ENCODE peak calls at places on chromosomes 2 and 18, in six cellular contexts. Z, H, A, C, L and Y are unnamed samples.

GRCh38 chr2:70041666-70042065 is 45.6 kb upstream of the PCBP1 start:
- DNase-seq in Z (no peak), H (peak; percentile 42), A (no peak), C (peak; percentile 5), L (no peak), Y (no peak)

GRCh38 chr2:5677133-5677532 is 15.1 kb upstream of the SOX11 start:
- DNase-seq in Z (no peak), H (no peak), A (no peak), C (no peak), L (no peak), Y (no peak)

GRCh38 chr2:32264422-32265149 is at the start of gene NLRC4:
- DNase-seq in Z (no peak), H (no peak), A (peak; percentile 46), C (no peak), L (no peak), Y (no peak)

GRCh38 chr2:41735446-41735845 is 312.4 kb upstream of the PKDCC start:
- DNase-seq in Z (no peak), H (no peak), A (no peak), C (no peak), L (no peak), Y (no peak)

GRCh38 chr2:109226128-109226527 is 97.1 kb downstream of the SH3RF3 start:
- DNase-seq in Z (no peak), H (no peak), A (no peak), C (no peak), L (no peak), Y (no peak)

GRCh38 chr2:24984912-24985311 is 13.2 kb upstream of the DNAJC27 start:
- DNase-seq in Z (peak; percentile 65), H (peak; percentile 57), A (no peak), C (peak; percentile 5), L (peak; percentile 42), Y (no peak)

GRCh38 chr2:197307236-197307932 is 3.2 kb downstream of the ANKRD44 start:
- DNase-seq in Z (no peak), H (no peak), A (no peak), C (no peak), L (no peak), Y (no peak)

GRCh38 chr2:236531205-236531604 is 38.4 kb upstream of the ACKR3 start:
- DNase-seq in Z (no peak), H (no peak), A (no peak), C (no peak), L (no peak), Y (no peak)

GRCh38 chr2:51706220-51706619 is 674.3 kb upstream of the NRXN1 start:
- DNase-seq in Z (peak; percentile 73), H (no peak), A (no peak), C (peak; percentile 21), L (no peak), Y (no peak)

GRCh38 chr2:144938308-144938709 is 418.4 kb upstream of the ZEB2 start:
- DNase-seq in Z (no peak), H (peak; percentile 78), A (no peak), C (peak; percentile 76), L (no peak), Y (no peak)

GRCh38 chr18:58020567-58021107 is 23.4 kb upstream of the NEDD4L start:
- DNase-seq in Z (no peak), H (no peak), A (no peak), C (no peak), L (no peak), Y (no peak)